ENCODE peak calls at places on chromosomes 11 and 22, in five cellular contexts. J is activated CD4-positive, alpha-beta T cell treated with anti-CD3 and anti-CD28 coated beads for 24 hours; C is EH; E is OCI-M1; T is T follicular helper cell. F is an unnamed sample.

GRCh38 chr22:41367680-41368542 is 13.8 kb upstream of the TEF start:
- DNase-seq in J (no peak), C (peak; percentile 78), E (no peak), T (no peak), F (no peak)

GRCh38 chr11:74739546-74740270 is 8.5 kb upstream of the CHRDL2 start:
- DNase-seq in J (no peak), C (peak; percentile 76), E (peak; percentile 94), T (peak; percentile 26), F (no peak)

GRCh38 chr11:16881074-16881709 is 133.0 kb downstream of the PLEKHA7 start:
- DNase-seq in J (no peak), C (peak; percentile 36), E (peak; percentile 49), T (no peak), F (no peak)

GRCh38 chr11:18173225-18173866 is 709 bp downstream of the MRGPRX4 start:
- DNase-seq in J (no peak), C (no peak), E (no peak), T (no peak), F (no peak)

GRCh38 chr11:70059971-70060370 is 18.1 kb upstream of the ANO1 start:
- DNase-seq in J (no peak), C (no peak), E (no peak), T (no peak), F (no peak)

GRCh38 chr11:120034881-120035620 is 102.9 kb downstream of the TRIM29 start:
- DNase-seq in J (no peak), C (no peak), E (no peak), T (no peak), F (no peak)

GRCh38 chr22:22200569-22201184 is 43.9 kb upstream of the VPREB1 start:
- DNase-seq in J (no peak), C (no peak), E (no peak), T (no peak), F (no peak)

GRCh38 chr11:12544986-12545775 is 129.0 kb upstream of the TEAD1 start:
- DNase-seq in J (no peak), C (peak; percentile 49), E (no peak), T (no peak), F (no peak)

GRCh38 chr22:20243545-20244249 is 24.4 kb downstream of the RTN4R start:
- DNase-seq in J (peak; percentile 38), C (peak; percentile 84), E (peak; percentile 47), T (peak; percentile 34), F (no peak)

GRCh38 chr11:7278314-7278917 is 26.7 kb downstream of the SYT9 start:
- DNase-seq in J (no peak), C (peak; percentile 41), E (peak; percentile 66), T (no peak), F (no peak)

GRCh38 chr11:44633641-44634040 is 68.2 kb downstream of the CD82 start:
- DNase-seq in J (no peak), C (no peak), E (peak; percentile 34), T (no peak), F (no peak)

GRCh38 chr22:23375031-23375827 is 194.9 kb downstream of the BCR start:
- DNase-seq in J (no peak), C (no peak), E (no peak), T (no peak), F (no peak)

GRCh38 chr11:76769071-76769560 is 14.0 kb upstream of the TSKU start:
- DNase-seq in J (no peak), C (peak; percentile 61), E (no peak), T (no peak), F (no peak)

GRCh38 chr11:8828580-8829358 is 82.2 kb upstream of the AKIP1 start:
- DNase-seq in J (no peak), C (peak; percentile 38), E (no peak), T (no peak), F (no peak)

GRCh38 chr11:62593434-62594044 is 2.2 kb upstream of the TUT1 start:
- DNase-seq in J (peak; percentile 65), C (peak; percentile 81), E (peak; percentile 89), T (peak; percentile 71), F (no peak)

GRCh38 chr11:86978756-86979608 is 23.8 kb upstream of the FZD4 start:
- DNase-seq in J (no peak), C (peak; percentile 54), E (peak; percentile 91), T (no peak), F (no peak)

GRCh38 chr22:35335936-35336781 is 36.5 kb downstream of the TOM1 start:
- DNase-seq in J (no peak), C (peak; percentile 35), E (peak; percentile 7), T (no peak), F (no peak)

GRCh38 chr11:35364101-35364780 is 55.1 kb downstream of the SLC1A2 start:
- DNase-seq in J (no peak), C (peak; percentile 95), E (no peak), T (no peak), F (no peak)

F was measured in stimulated activated CD8-positive, alpha-beta memory T cell treated with anti-CD3 and anti-CD28 coated beads, Interleukin-15, amount 100 ng/mL, for 24 hours.